ENCODE peak calls at places on chromosomes 12 and 14, in ten cellular contexts. N is cardiac muscle cell; M is adrenal gland; A is tibial artery; S is AG04450; P is CD4-positive, alpha-beta T cell; E is Caco-2; W is stomach; X is ovary; V is spleen. H is an unnamed sample.

GRCh38 chr12:44968960-44969359 is 81.9 kb downstream of the DBX2 start:
- DNase-seq in S (no peak), N (no peak), V (no peak), E (no peak), A (no peak), P (no peak), W (no peak), M (no peak), X (no peak), H (no peak)

GRCh38 chr12:52646613-52647012 is 5.4 kb downstream of the KRT2 start:
- DNase-seq in S (no peak), M (no peak), A (no peak), W (no peak), P (no peak), E (no peak), N (no peak), V (no peak), X (no peak), H (peak; percentile 16)

GRCh38 chr14:52949711-52950409 is 990 bp downstream of the FERMT2 start:
- DNase-seq in A (peak; percentile 45), W (no peak), E (peak; percentile 24), V (no peak), X (no peak), M (no peak), N (peak; percentile 56), S (no peak), P (no peak), H (no peak)

GRCh38 chr12:90065301-90065801 is 356.7 kb upstream of the ATP2B1 start:
- DNase-seq in V (no peak), W (no peak), E (no peak), A (no peak), X (no peak), N (no peak), P (no peak), S (no peak), M (no peak), H (no peak)

GRCh38 chr12:106145539-106146447 is 7.0 kb upstream of the NUAK1 start:
- DNase-seq in A (no peak), E (no peak), W (peak; percentile 80), V (no peak), M (no peak), S (no peak), X (peak; percentile 58), P (no peak), N (peak; percentile 67), H (peak; percentile 68)

GRCh38 chr14:90848944-90849731 is 32.9 kb upstream of the TTC7B start:
- DNase-seq in X (no peak), P (no peak), N (no peak), S (no peak), V (no peak), E (no peak), W (no peak), M (no peak), A (no peak), H (no peak)

GRCh38 chr14:88463318-88463717 is 77.9 kb downstream of the SPATA7 start:
- DNase-seq in V (no peak), N (peak; percentile 27), X (no peak), M (no peak), P (no peak), E (peak; percentile 37), S (no peak), W (no peak), A (no peak), H (no peak)

GRCh38 chr12:85325452-85325851 is 45.4 kb downstream of the ALX1 start:
- DNase-seq in V (no peak), E (no peak), P (no peak), W (no peak), N (no peak), X (no peak), A (no peak), M (no peak), S (no peak), H (no peak)

GRCh38 chr12:6452245-6452731 is 446 bp downstream of the TAPBPL start:
- DNase-seq in W (peak; percentile 50), N (no peak), E (peak; percentile 43), A (no peak), X (peak; percentile 52), S (no peak), M (peak; percentile 76), P (no peak), V (no peak), H (no peak)

GRCh38 chr12:67483871-67484554 is 164.5 kb upstream of the DYRK2 start:
- DNase-seq in E (no peak), P (no peak), S (no peak), W (no peak), V (no peak), N (no peak), A (no peak), M (no peak), X (no peak), H (no peak)

GRCh38 chr12:10361084-10361483 is 28.8 kb downstream of the KLRK1 start:
- DNase-seq in P (no peak), S (no peak), W (no peak), X (no peak), V (no peak), M (no peak), N (peak; percentile 68), E (no peak), A (no peak), H (no peak)

GRCh38 chr12:128767518-128767917 is 56.2 kb downstream of the SLC15A4 start:
- DNase-seq in S (no peak), E (no peak), A (no peak), M (no peak), W (no peak), X (no peak), P (no peak), V (no peak), N (no peak), H (no peak)

GRCh38 chr12:38154096-38155019 is 162.2 kb upstream of the ALG10B start:
- DNase-seq in M (no peak), E (no peak), P (no peak), N (no peak), X (no peak), W (no peak), A (no peak), V (no peak), S (no peak), H (peak; percentile 49)
- H3K9me3 ChIP-seq in M (no peaks in the 10 kb centered on the region), E (peaks cover 3% of the 10 kb centered on the region), P (no peaks in the 10 kb centered on the region), N (no peaks in the 10 kb centered on the region), X (no peaks in the 10 kb centered on the region), W (no peaks in the 10 kb centered on the region), A (no peaks in the 10 kb centered on the region), V (no peaks in the 10 kb centered on the region), S (peaks cover 100% of the 10 kb centered on the region), H (no peaks in the 10 kb centered on the region)

GRCh38 chr12:27733791-27734190 is 23.2 kb downstream of the MRPS35 start:
- DNase-seq in X (no peak), M (no peak), E (no peak), W (no peak), V (no peak), N (no peak), S (no peak), A (no peak), P (no peak), H (no peak)

GRCh38 chr12:27730097-27730588 is 19.5 kb downstream of the MRPS35 start:
- DNase-seq in N (no peak), S (no peak), V (no peak), M (no peak), P (no peak), X (no peak), A (no peak), W (no peak), E (no peak), H (no peak)

GRCh38 chr12:27733052-27733656 is 22.5 kb downstream of the MRPS35 start:
- DNase-seq in P (peak; percentile 34), A (no peak), V (no peak), M (peak; percentile 70), N (peak; percentile 57), E (peak; percentile 49), S (peak; percentile 4), W (no peak), X (no peak), H (no peak)

GRCh38 chr12:27732281-27732680 is 21.6 kb downstream of the MRPS35 start:
- DNase-seq in N (no peak), A (no peak), X (no peak), M (no peak), V (no peak), E (peak; percentile 63), S (no peak), W (peak; percentile 32), P (no peak), H (no peak)
- TF ChIP-seq CTCF in N (peak; percentile 20), A (no peak), X (no peak), M (peak; percentile 5), V (no peak), E (peak; percentile 67), S (peak; percentile 40), W (no peak), P (no peak), H (no peak)

DNA sequence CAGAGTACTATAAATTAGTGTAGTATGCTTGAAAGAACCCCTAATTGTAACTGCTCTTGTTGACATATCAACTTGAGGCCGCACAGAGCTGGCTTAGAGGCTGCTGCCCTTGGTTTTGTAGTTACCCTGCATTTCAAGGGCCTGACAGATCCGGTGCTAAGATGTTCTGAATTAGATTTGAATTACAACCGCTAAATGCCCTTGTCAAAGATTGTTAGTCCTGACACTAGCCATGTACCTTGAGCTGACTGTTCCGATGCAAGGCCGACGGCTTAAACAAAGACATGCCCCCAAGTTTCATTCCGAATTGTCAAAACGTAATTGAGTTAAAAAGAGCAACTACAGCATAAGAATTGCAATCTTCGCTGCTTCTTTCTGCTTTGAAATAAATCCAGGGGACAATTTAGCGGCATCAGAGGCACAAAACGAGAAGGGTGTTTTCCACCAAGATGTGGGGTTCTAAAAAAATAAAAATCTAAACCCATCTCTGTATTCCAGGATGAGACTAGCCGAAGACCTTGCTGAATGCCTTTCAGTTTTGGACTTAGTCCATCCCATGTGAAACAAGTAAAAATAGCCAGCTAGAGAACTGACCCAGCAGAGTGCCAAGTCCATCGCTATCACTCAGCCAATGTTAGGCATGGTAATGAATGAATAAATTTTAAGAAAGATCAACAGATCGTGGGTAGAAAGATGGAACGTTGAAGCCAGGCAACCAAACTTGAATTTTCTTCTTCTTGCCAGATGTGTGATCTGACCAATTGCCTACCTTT is 148.7 kb downstream of the DICER1 start:
- DNase-seq in P (no peak), S (no peak), M (peak; percentile 57), E (no peak), A (no peak), V (no peak), X (no peak), W (no peak), N (no peak), H (no peak)
- H3K27me3 ChIP-seq in P (peaks cover 13% of the 10 kb centered on the region), S (no peaks in the 10 kb centered on the region), M (peaks cover 2% of the 10 kb centered on the region), E (no peaks in the 10 kb centered on the region), A (no peaks in the 10 kb centered on the region), V (no peaks in the 10 kb centered on the region), X (no peaks in the 10 kb centered on the region), W (no peaks in the 10 kb centered on the region), N (no peaks in the 10 kb centered on the region), H (no peaks in the 10 kb centered on the region)

GRCh38 chr14:106395460-106396050 is 869.2 kb downstream of the TMEM121 start:
- DNase-seq in V (no peak), S (no peak), P (no peak), A (no peak), N (no peak), M (no peak), X (no peak), W (no peak), E (no peak), H (no peak)

GRCh38 chr14:106393742-106394141 is 867.4 kb downstream of the TMEM121 start:
- DNase-seq in V (no peak), S (no peak), E (no peak), W (no peak), M (no peak), P (no peak), X (no peak), A (no peak), N (no peak), H (no peak)

GRCh38 chr14:106390401-106390800 is 864.0 kb downstream of the TMEM121 start:
- DNase-seq in M (no peak), S (no peak), X (no peak), A (no peak), N (no peak), E (no peak), V (no peak), P (no peak), W (no peak), H (no peak)

GRCh38 chr14:106390947-106391346 is 864.6 kb downstream of the TMEM121 start:
- DNase-seq in X (no peak), W (no peak), V (no peak), E (no peak), N (no peak), A (no peak), P (no peak), S (no peak), M (no peak), H (no peak)
- H3K9me3 ChIP-seq in X (no peaks in the 10 kb centered on the region), W (no peaks in the 10 kb centered on the region), V (no peaks in the 10 kb centered on the region), E (no peaks in the 10 kb centered on the region), N (no peaks in the 10 kb centered on the region), A (no peaks in the 10 kb centered on the region), P (no peaks in the 10 kb centered on the region), S (peaks cover 43% of the 10 kb centered on the region), M (no peaks in the 10 kb centered on the region), H (no peaks in the 10 kb centered on the region)